ENCODE peak calls at places on chromosomes 4 and X, in six cellular contexts. Z is HAP-1, H is left ventricle myocardium inferior, N is AG08396, U is H1, J is smooth muscle cell of the brain vasculature. Q is an unnamed sample.

GRCh38 chr4:69156913-69157312 is 57.6 kb downstream of the UGT2B11 start:
- DNase-seq in Z (peak; percentile 4), U (no peak), H (no peak), N (no peak), J (no peak), Q (no peak)

GRCh38 chrX:130245441-130245840 is 23.3 kb downstream of the ZNF280C start:
- DNase-seq in Z (no peak), N (peak; percentile 36), U (no peak), J (no peak), H (no peak), Q (no peak)

GRCh38 chrX:149365061-149365460 is 140.0 kb downstream of the IDS start:
- DNase-seq in U (no peak), J (no peak), H (no peak), Z (no peak), N (no peak), Q (no peak)

GRCh38 chrX:63506320-63506719 is 155.2 kb upstream of the SPIN4 start:
- DNase-seq in N (no peak), H (no peak), Z (peak; percentile 74), J (no peak), U (no peak), Q (no peak)

GRCh38 chr4:2954358-2955185 is 8.6 kb downstream of the NOP14 start:
- DNase-seq in J (no peak), U (no peak), N (no peak), H (no peak), Z (no peak), Q (no peak)

GRCh38 chr4:68864438-68865177 is 48.8 kb downstream of the UGT2B10 start:
- DNase-seq in U (no peak), N (no peak), Z (no peak), J (no peak), H (no peak), Q (no peak)

GRCh38 chr4:12458621-12459020 is 1025.5 kb downstream of the RAB28 start:
- DNase-seq in Z (no peak), J (no peak), H (no peak), N (no peak), U (no peak), Q (no peak)

GRCh38 chr4:15234585-15235126 is 193.2 kb upstream of the C1QTNF7 start:
- DNase-seq in U (no peak), H (no peak), J (no peak), Z (no peak), N (peak; percentile 72), Q (no peak)

GRCh38 chrX:135416546-135416945 is 5.2 kb upstream of the SMIM10L2A start:
- DNase-seq in H (no peak), Z (no peak), N (no peak), U (no peak), J (no peak), Q (no peak)

GRCh38 chr4:147725673-147726072 is 6.2 kb upstream of the ARHGAP10 start:
- DNase-seq in H (no peak), N (no peak), J (no peak), U (no peak), Z (no peak), Q (no peak)

GRCh38 chrX:84956304-84956703 is 47.4 kb upstream of the APOOL start:
- DNase-seq in Z (peak; percentile 59), U (no peak), J (no peak), N (no peak), H (no peak), Q (no peak)

GRCh38 chrX:17521871-17522693 is 147.1 kb downstream of the NHS start:
- DNase-seq in H (peak; percentile 22), J (no peak), U (no peak), Z (no peak), N (peak; percentile 25), Q (no peak)

GRCh38 chrX:67781132-67781531 is 237.3 kb downstream of the AR start:
- DNase-seq in U (no peak), J (no peak), N (peak; percentile 10), Z (no peak), H (no peak), Q (no peak)

GRCh38 chr4:93394488-93395185 is 433.9 kb upstream of the ATOH1 start:
- DNase-seq in Z (no peak), U (no peak), N (no peak), J (no peak), H (no peak), Q (no peak)

GRCh38 chr4:56768772-56769171 is 52.7 kb downstream of the SPINK2 start:
- DNase-seq in H (no peak), J (no peak), Z (no peak), U (no peak), N (no peak), Q (no peak)

GRCh38 chr4:177127658-177128057 is 182.0 kb upstream of the NEIL3 start:
- DNase-seq in U (no peak), N (no peak), J (no peak), H (no peak), Z (no peak), Q (no peak)

GRCh38 chr4:40940764-40941163 is 191.0 kb downstream of the NSUN7 start:
- DNase-seq in U (no peak), N (no peak), Z (no peak), J (no peak), H (no peak), Q (no peak)

GRCh38 chr4:182600836-182601235 is 316.4 kb downstream of the DCTD start:
- DNase-seq in U (no peak), J (no peak), H (no peak), Z (no peak), N (no peak), Q (no peak)

GRCh38 chrX:9393571-9393970 is 71.3 kb upstream of the TBL1X start:
- DNase-seq in N (no peak), U (no peak), H (no peak), Z (no peak), J (no peak), Q (no peak)

GRCh38 chr4:173666-174314 is 49.5 kb downstream of the ZNF718 start:
- DNase-seq in Z (no peak), U (peak; percentile 23), H (no peak), J (no peak), N (no peak), Q (no peak)

GRCh38 chr4:10115657-10116624 is 658 bp downstream of the WDR1 start:
- DNase-seq in Z (peak; percentile 53), J (no peak), H (no peak), U (no peak), N (peak; percentile 51), Q (peak; percentile 74)

GRCh38 chrX:31487946-31488345 is 416.1 kb upstream of the FTHL17 start:
- DNase-seq in H (no peak), Z (no peak), J (no peak), N (no peak), U (no peak), Q (no peak)

GRCh38 chrX:153030801-153031200 is 25.5 kb upstream of the PNMA3 start:
- DNase-seq in J (no peak), Z (no peak), U (no peak), N (no peak), H (no peak), Q (no peak)

GRCh38 chr4:26069218-26069617 is 155.2 kb downstream of the SMIM20 start:
- DNase-seq in Z (peak; percentile 43), H (no peak), J (no peak), N (no peak), U (no peak), Q (no peak)

GRCh38 chr4:184053476-184053875 is 148.4 kb downstream of the STOX2 start:
- DNase-seq in U (no peak), N (no peak), J (no peak), Z (peak; percentile 12), H (no peak), Q (no peak)

GRCh38 chrX:11193035-11193469 is 81.9 kb downstream of the HCCS start:
- DNase-seq in Z (no peak), H (no peak), U (no peak), N (no peak), J (no peak), Q (no peak)

GRCh38 chr4:152696764-152697250 is 17.0 kb upstream of the TMEM154 start:
- DNase-seq in N (no peak), Z (no peak), J (peak; percentile 21), H (no peak), U (no peak), Q (no peak)

GRCh38 chrX:45771114-45771513 is 570.4 kb upstream of the DIPK2B start:
- DNase-seq in J (no peak), U (no peak), Z (no peak), H (no peak), N (peak; percentile 64), Q (no peak)